ENCODE peak calls at places on chromosome 19, in seven cellular contexts. D is tibial nerve, U is stomach, K is left ventricle myocardium inferior, X is pancreas, J is IMR-90, P is OCI-LY7. R is an unnamed sample. For H3K4me1, the result is how much of the 10 kb centered on the place peaks cover.

GRCh38 chr19:48290341-48290922 is 20.6 kb downstream of the ZNF114 start:
- DNase-seq in K (no peak), D (no peak), J (peak), X (no peak), U (no peak), P (no peak), R (no peak)

GRCh38 chr19:37778613-37779138 is 710 bp downstream of the ZNF573 start:
- DNase-seq in X (no peak), D (no peak), U (no peak), J (peak), K (no peak), P (peak), R (no peak)

GRCh38 chr19:34253711-34254551 is 423 bp upstream of the GARRE1 start:
- DNase-seq in U (no peak), D (peak), J (peak), K (peak), X (peak), P (peak), R (peak)

GRCh38 chr19:7482584-7483439 is 6.0 kb downstream of the PEX11G start:
- DNase-seq in D (no peak), P (no peak), J (no peak), K (peak), X (no peak), U (no peak), R (no peak)

GRCh38 chr19:41397086-41398041 is at the start of the genes BCKDHA and EXOSC5:
- DNase-seq in K (peak), P (peak), J (peak), D (peak), X (peak), U (peak), R (peak)

GRCh38 chr19:51702754-51703654 is 9.9 kb downstream of the SPACA6 start:
- DNase-seq in K (no peak), P (no peak), D (peak), J (no peak), X (peak), U (peak), R (no peak)

GRCh38 chr19:1699998-1700732 is 47.8 kb upstream of the TCF3 start:
- DNase-seq in U (no peak), K (no peak), X (no peak), P (no peak), D (no peak), J (no peak), R (no peak)

GRCh38 chr19:58395220-58395978 is at the start of gene RNF225:
- DNase-seq in P (no peak), X (no peak), J (no peak), K (no peak), U (no peak), D (no peak), R (no peak)

GRCh38 chr19:35090795-35091214 is 24.8 kb upstream of the FXYD3 start:
- DNase-seq in U (peak), K (no peak), P (no peak), J (no peak), X (peak), D (no peak), R (no peak)

GRCh38 chr19:732325-733069 is 18.4 kb upstream of the MISP start:
- DNase-seq in P (no peak), J (no peak), D (no peak), U (no peak), X (no peak), K (no peak), R (no peak)

GRCh38 chr19:49116544-49116943 is 2.4 kb downstream of the LIN7B start:
- DNase-seq in P (no peak), D (peak), X (no peak), U (peak), J (no peak), K (peak), R (no peak)

GRCh38 chr19:13238891-13239534 is 88.8 kb downstream of the IER2 start:
- DNase-seq in U (no peak), X (no peak), K (no peak), P (no peak), J (no peak), D (no peak), R (no peak)

GRCh38 chr19:30512748-30513389 is 140.7 kb downstream of the ZNF536 start:
- DNase-seq in X (no peak), P (no peak), J (no peak), U (no peak), D (no peak), K (no peak), R (no peak)

DNA sequence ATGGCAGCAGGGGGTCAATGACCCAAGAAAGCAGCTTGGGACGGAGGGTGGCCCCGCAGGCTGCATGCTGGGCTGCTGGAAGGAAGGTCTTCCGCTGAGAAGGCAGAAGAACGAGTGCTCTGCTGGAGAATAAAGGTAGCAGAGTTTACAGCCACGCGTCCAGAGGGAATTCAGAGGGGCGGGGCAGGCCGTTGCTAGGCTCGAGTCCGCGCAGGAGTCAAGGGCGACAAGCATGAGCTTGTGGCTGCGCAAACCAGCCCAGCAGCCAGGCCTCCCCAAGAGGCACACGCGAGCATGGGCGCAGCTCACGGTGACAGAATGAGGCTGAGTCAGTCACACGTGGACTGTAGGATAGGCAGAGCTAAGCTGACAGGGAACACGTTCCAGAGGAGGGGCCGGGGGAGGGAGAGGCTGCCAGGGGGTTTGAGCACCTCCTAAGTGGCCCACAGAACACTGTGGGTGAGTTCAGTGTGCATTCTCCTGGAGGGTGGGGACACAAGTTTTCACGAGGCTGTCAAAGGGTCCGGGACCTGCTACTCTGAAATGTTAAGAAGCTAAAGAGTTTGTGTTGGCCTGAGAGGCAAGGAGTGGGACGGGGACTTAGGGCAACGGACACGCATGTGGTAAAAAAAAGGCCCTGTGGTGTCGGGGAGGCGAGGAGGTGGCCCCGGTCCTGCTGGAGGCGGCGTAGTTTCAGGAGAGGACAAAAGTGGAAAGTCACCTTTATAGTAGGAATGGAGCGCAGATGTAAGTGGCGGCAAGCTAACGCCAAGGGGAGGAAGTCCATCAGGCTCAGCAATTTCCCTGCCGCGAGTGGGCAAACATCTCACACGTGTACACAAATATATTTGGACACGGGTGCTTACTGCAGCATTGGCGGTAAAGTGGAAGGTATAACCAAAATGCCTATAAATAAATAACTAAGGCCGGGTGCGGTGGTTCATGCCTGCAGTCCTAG is 17.7 kb downstream of the RFX2 start:
- DNase-seq in X (peak), D (peak), K (peak), J (peak), P (no peak), U (peak), R (no peak)
- H3K4me3 ChIP-seq in X (no peak), D (peak), K (peak), J (peak), P (no peak), U (peak), R (no peak)

DNA sequence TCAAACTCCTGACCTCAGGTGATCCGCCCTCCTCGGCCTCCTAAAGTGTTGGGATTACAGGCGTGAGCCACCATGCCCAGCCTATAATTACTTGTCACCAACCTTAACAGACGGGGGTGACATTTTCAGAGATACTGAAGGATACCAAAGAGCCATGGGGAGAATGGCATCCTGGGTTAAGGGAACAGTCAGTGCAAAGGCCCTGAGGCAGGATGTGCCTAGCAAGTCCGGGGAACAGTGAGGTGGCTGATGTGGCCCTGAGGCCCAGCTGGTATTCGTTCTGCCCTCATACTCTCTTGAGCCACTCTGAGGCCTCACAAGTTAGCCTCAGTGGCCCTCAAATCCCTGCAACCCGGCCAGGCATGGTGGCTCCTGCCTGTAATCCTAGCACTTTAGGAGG is 15.0 kb upstream of the ANGPTL8 start:
- DNase-seq in X (no peak), P (no peak), U (no peak), K (no peak), D (no peak), J (no peak), R (no peak)
- TF ChIP-seq CTCF in X (no peak), P (no peak), U (no peak), K (no peak), D (no peak), J (no peak), R (no peak)

GRCh38 chr19:18321729-18322091 is 1.2 kb downstream of the LSM4 start:
- DNase-seq in D (no peak), X (no peak), J (peak), U (no peak), P (peak), K (no peak), R (no peak)

GRCh38 chr19:18319591-18320135 is 3.2 kb downstream of the LSM4 start:
- DNase-seq in X (peak), K (no peak), D (no peak), J (no peak), P (no peak), U (peak), R (no peak)

GRCh38 chr19:18322759-18323460 is at the start of gene LSM4:
- DNase-seq in P (peak), D (peak), J (peak), U (peak), X (peak), K (peak), R (peak)

GRCh38 chr19:18320865-18321728 is 1.8 kb downstream of the LSM4 start:
- DNase-seq in K (peak), U (peak), D (no peak), P (no peak), J (no peak), X (no peak), R (no peak)

GRCh38 chr19:18322318-18322758 is 538 bp downstream of the LSM4 start:
- DNase-seq in J (peak), K (peak), D (no peak), X (no peak), P (peak), U (peak), R (no peak)
- H3K4me1 ChIP-seq in J (under half), K (half or more), D (under half), X (under half), P (under half), U (half or more), R (half or more)

GRCh38 chr19:50202962-50203280 is 501 bp upstream of the MYH14 start:
- DNase-seq in D (no peak), X (no peak), U (no peak), J (no peak), P (no peak), K (no peak), R (no peak)
- H3K4me3 ChIP-seq in D (no peak), X (no peak), U (peak), J (no peak), P (no peak), K (peak), R (no peak)